ENCODE peak calls at places on chromosomes 16 and 17, in five cellular contexts. W is AG04450, M is fibroblast of mammary gland, N is psoas muscle, H is pancreas. X is an unnamed sample.

GRCh38 chr16:81945665-81946064 is 65.6 kb downstream of the SDR42E1 start:
- DNase-seq in W (no peak), M (peak; percentile 53), N (no peak), H (no peak), X (peak; percentile 11)

GRCh38 chr16:55297910-55298175 is 26.2 kb upstream of the IRX6 start:
- DNase-seq in W (no peak), M (peak; percentile 30), N (no peak), H (no peak), X (no peak)

GRCh38 chr17:17942846-17943245 is 29.4 kb downstream of the TOM1L2 start:
- DNase-seq in W (no peak), M (peak; percentile 43), N (no peak), H (no peak), X (no peak)

GRCh38 chr17:2137342-2138098 is 82.6 kb downstream of the HIC1 start:
- DNase-seq in W (no peak), M (peak; percentile 72), N (no peak), H (peak; percentile 33), X (peak; percentile 89)

GRCh38 chr17:17876959-17877547 is 40.3 kb upstream of the SREBF1 start:
- DNase-seq in W (no peak), M (peak; percentile 47), N (no peak), H (peak; percentile 43), X (peak; percentile 33)

GRCh38 chr16:78396046-78396445 is 296.6 kb downstream of the WWOX start:
- DNase-seq in W (no peak), M (no peak), N (no peak), H (no peak), X (no peak)

GRCh38 chr17:68314916-68315535 is 23.7 kb downstream of the ARSG start:
- DNase-seq in W (no peak), M (no peak), N (no peak), H (no peak), X (no peak)

GRCh38 chr16:17446661-17447060 is 24.1 kb downstream of the XYLT1 start:
- DNase-seq in W (no peak), M (no peak), N (peak; percentile 62), H (no peak), X (no peak)

GRCh38 chr17:72806011-72806410 is 286.5 kb downstream of the SLC39A11 start:
- DNase-seq in W (no peak), M (no peak), N (no peak), H (no peak), X (no peak)

GRCh38 chr17:42608692-42609181 is 437 bp downstream of the RETREG3 start:
- DNase-seq in W (no peak), M (peak; percentile 5), N (peak; percentile 57), H (no peak), X (peak; percentile 27)

GRCh38 chr16:81497690-81498089 is 53.1 kb downstream of the CMIP start:
- DNase-seq in W (no peak), M (no peak), N (peak; percentile 51), H (no peak), X (no peak)

GRCh38 chr16:57530531-57531252 is 5.7 kb downstream of the CCDC102A start:
- DNase-seq in W (no peak), M (no peak), N (peak; percentile 20), H (no peak), X (no peak)

GRCh38 chr17:65455972-65456343 is 105.5 kb downstream of the AXIN2 start:
- DNase-seq in W (no peak), M (peak; percentile 6), N (peak; percentile 64), H (peak; percentile 21), X (peak; percentile 20)

GRCh38 chr17:30378191-30378796 is 433 bp upstream of the CPD start:
- DNase-seq in W (no peak), M (no peak), N (peak; percentile 59), H (peak; percentile 33), X (no peak)

GRCh38 chr16:49674255-49674980 is 181.5 kb downstream of the ZNF423 start:
- DNase-seq in W (no peak), M (no peak), N (no peak), H (no peak), X (no peak)

GRCh38 chr16:526181-527014 is 1.1 kb upstream of the CAPN15 start:
- DNase-seq in W (no peak), M (peak; percentile 41), N (no peak), H (no peak), X (peak; percentile 65)

GRCh38 chr17:49249292-49249794 is 18.8 kb upstream of the PHOSPHO1 start:
- DNase-seq in W (no peak), M (no peak), N (peak; percentile 83), H (no peak), X (peak; percentile 27)

GRCh38 chr16:66372078-66372897 is 5.8 kb downstream of the CDH5 start:
- DNase-seq in W (no peak), M (no peak), N (no peak), H (no peak), X (no peak)

GRCh38 chr17:1764274-1764673 is 2.4 kb downstream of the SERPINF1 start:
- DNase-seq in W (peak; percentile 75), M (peak; percentile 95), N (peak; percentile 89), H (no peak), X (peak; percentile 98)

GRCh38 chr16:4140652-4141051 is 24.4 kb upstream of the ADCY9 start:
- DNase-seq in W (peak; percentile 21), M (peak; percentile 44), N (no peak), H (no peak), X (peak; percentile 69)

GRCh38 chr17:49925916-49926315 is 43.1 kb upstream of the DLX4 start:
- DNase-seq in W (no peak), M (peak; percentile 53), N (peak; percentile 70), H (no peak), X (no peak)

GRCh38 chr16:50269061-50269705 is 2.8 kb downstream of the ADCY7 start:
- DNase-seq in W (no peak), M (no peak), N (peak; percentile 22), H (no peak), X (no peak)

GRCh38 chr17:5115673-5116651 is at the start of gene USP6:
- DNase-seq in W (no peak), M (no peak), N (no peak), H (no peak), X (no peak)

GRCh38 chr17:74778960-74779359 is 2.8 kb upstream of the NAT9 start:
- DNase-seq in W (no peak), M (peak; percentile 25), N (no peak), H (no peak), X (peak; percentile 91)

GRCh38 chr16:30628628-30629342 is 18.6 kb upstream of the ZNF689 start:
- DNase-seq in W (peak; percentile 43), M (peak; percentile 79), N (peak; percentile 92), H (peak; percentile 89), X (peak; percentile 77)
- TF ChIP-seq CTCF in W (peak; percentile 94), M (peak; percentile 99), N (peak; percentile 92), H (peak; percentile 87), X (peak; percentile 94)

DNA sequence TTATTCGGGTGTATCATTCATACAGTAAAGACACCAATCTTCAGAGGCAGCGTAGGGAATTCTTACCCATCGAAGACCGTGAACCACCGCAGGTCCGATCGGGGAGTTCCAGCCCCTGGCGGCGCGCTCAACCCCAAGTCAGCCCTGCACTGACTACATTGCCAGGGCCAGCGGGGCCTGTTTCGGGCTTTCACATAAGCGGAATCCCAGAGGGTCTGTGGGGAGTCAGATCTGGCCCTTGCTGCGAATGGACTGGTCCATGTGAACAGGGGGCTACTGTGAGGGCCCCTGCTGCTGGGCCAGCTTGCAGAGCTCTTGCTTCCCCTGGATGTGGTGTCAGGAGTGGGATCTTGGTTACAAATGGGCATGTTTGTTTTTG is 7.6 kb downstream of the PDE6G start:
- DNase-seq in W (no peak), M (no peak), N (no peak), H (no peak), X (no peak)
- H3K4me3 ChIP-seq in W (no peak overlapping the region), M (no peak overlapping the region), N (no peak overlapping the region), H (no peak overlapping the region), X (no peak overlapping the region)

GRCh38 chr17:556431-556995 is 158.1 kb downstream of the VPS53 start:
- DNase-seq in W (no peak), M (peak; percentile 14), N (no peak), H (no peak), X (peak; percentile 83)
- TF ChIP-seq CTCF in W (no peak), M (no peak), N (no peak), H (no peak), X (peak; percentile 11)

GRCh38 chr17:10757658-10758057 is 27.8 kb upstream of the TMEM220 start:
- DNase-seq in W (no peak), M (no peak), N (no peak), H (no peak), X (no peak)
- H3K4me3 ChIP-seq in W (no peak overlapping the region), M (no peak overlapping the region), N (no peak overlapping the region), H (no peak overlapping the region), X (no peak overlapping the region)

GRCh38 chr17:47736501-47737211 is 3.6 kb downstream of the TBX21 start:
- DNase-seq in W (no peak), M (no peak), N (no peak), H (no peak), X (no peak)

GRCh38 chr17:47733047-47733413 is at the start of gene TBX21:
- DNase-seq in W (no peak), M (peak; percentile 58), N (peak; percentile 83), H (peak; percentile 40), X (peak; percentile 23)

GRCh38 chr17:47735139-47735464 is 2.1 kb downstream of the TBX21 start:
- DNase-seq in W (no peak), M (no peak), N (no peak), H (no peak), X (no peak)

GRCh38 chr17:47733414-47734288 is 615 bp downstream of the TBX21 start:
- DNase-seq in W (no peak), M (no peak), N (no peak), H (no peak), X (no peak)

DNA sequence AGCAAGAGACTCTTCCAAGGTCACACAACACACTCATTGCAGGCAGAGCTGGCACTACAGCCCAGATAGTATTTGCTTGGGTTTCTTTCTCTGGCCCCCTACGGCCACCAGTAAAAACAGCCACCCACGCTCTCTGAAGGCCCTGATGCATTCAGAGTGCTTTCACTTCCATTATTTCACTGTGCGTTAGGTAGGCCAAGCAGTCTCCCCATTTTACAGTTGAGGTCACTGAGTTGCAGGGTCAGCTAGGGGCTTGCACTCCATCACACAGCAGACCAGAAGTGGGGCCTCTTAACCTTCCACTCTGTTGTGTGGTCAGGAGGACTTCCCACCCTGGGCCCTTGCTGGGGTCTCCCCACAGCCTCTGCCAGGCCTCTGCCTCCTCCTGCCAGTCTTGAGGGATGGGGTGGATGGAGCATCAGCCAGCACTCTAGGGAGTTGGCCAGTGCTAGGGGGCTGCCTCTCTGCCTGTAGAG is 2.5 kb downstream of the TBX21 start:
- DNase-seq in W (no peak), M (no peak), N (no peak), H (no peak), X (no peak)
- TF ChIP-seq CTCF in W (no peak), M (no peak), N (no peak), H (no peak), X (no peak)